ENCODE peak calls at places on chromosome 3, in seven cellular contexts. One of them, this sample, is unnamed.

GRCh38 chr3:4588410-4588809 is 95.3 kb downstream of the ITPR1 start:
- DNase-seq in IMR-90: peak; percentile 59
- DNase-seq in H1: no peak
- DNase-seq in neuronal stem cell: no peak
- DNase-seq in H9: no peak
- DNase-seq in trophoblast cell: no peak
- DNase-seq in mesenchymal stem cell: peak; percentile 77
- DNase-seq in this sample: no peak

GRCh38 chr3:104907507-104907906 is 459.2 kb upstream of the ALCAM start:
- DNase-seq in IMR-90: peak; percentile 90
- DNase-seq in H1: no peak
- DNase-seq in neuronal stem cell: no peak
- DNase-seq in H9: no peak
- DNase-seq in trophoblast cell: no peak
- DNase-seq in mesenchymal stem cell: peak; percentile 75
- DNase-seq in this sample: no peak

GRCh38 chr3:39705351-39705900 is 104.0 kb upstream of the MYRIP start:
- DNase-seq in IMR-90: no peak
- DNase-seq in H1: no peak
- DNase-seq in neuronal stem cell: no peak
- DNase-seq in H9: no peak
- DNase-seq in trophoblast cell: no peak
- DNase-seq in mesenchymal stem cell: no peak
- DNase-seq in this sample: no peak

GRCh38 chr3:197430502-197430901 is 125.3 kb downstream of the BDH1 start:
- DNase-seq in IMR-90: no peak
- DNase-seq in H1: no peak
- DNase-seq in neuronal stem cell: no peak
- DNase-seq in H9: no peak
- DNase-seq in trophoblast cell: no peak
- DNase-seq in mesenchymal stem cell: peak; percentile 35
- DNase-seq in this sample: no peak

GRCh38 chr3:190911382-190911781 is 48.9 kb upstream of the GMNC start:
- DNase-seq in IMR-90: no peak
- DNase-seq in H1: no peak
- DNase-seq in neuronal stem cell: peak; percentile 76
- DNase-seq in H9: no peak
- DNase-seq in trophoblast cell: no peak
- DNase-seq in mesenchymal stem cell: no peak
- DNase-seq in this sample: peak; percentile 72

GRCh38 chr3:33063651-33064051 is 33.3 kb downstream of the GLB1 start:
- DNase-seq in IMR-90: peak; percentile 23
- DNase-seq in H1: no peak
- DNase-seq in neuronal stem cell: no peak
- DNase-seq in H9: no peak
- DNase-seq in trophoblast cell: no peak
- DNase-seq in mesenchymal stem cell: no peak
- DNase-seq in this sample: no peak

GRCh38 chr3:130748520-130748919 is 1.9 kb upstream of the PIK3R4 start:
- DNase-seq in IMR-90: no peak
- DNase-seq in H1: no peak
- DNase-seq in neuronal stem cell: no peak
- DNase-seq in H9: no peak
- DNase-seq in trophoblast cell: no peak
- DNase-seq in mesenchymal stem cell: peak; percentile 18
- DNase-seq in this sample: no peak

GRCh38 chr3:134677196-134677986 is 26.6 kb upstream of the KY start:
- DNase-seq in IMR-90: no peak
- DNase-seq in H1: peak; percentile 79
- DNase-seq in neuronal stem cell: peak; percentile 8
- DNase-seq in H9: peak; percentile 84
- DNase-seq in trophoblast cell: no peak
- DNase-seq in mesenchymal stem cell: no peak
- DNase-seq in this sample: peak; percentile 76

GRCh38 chr3:38565339-38566214 is 69.4 kb downstream of the EXOG start:
- DNase-seq in IMR-90: no peak
- DNase-seq in H1: no peak
- DNase-seq in neuronal stem cell: no peak
- DNase-seq in H9: peak; percentile 14
- DNase-seq in trophoblast cell: no peak
- DNase-seq in mesenchymal stem cell: no peak
- DNase-seq in this sample: no peak

GRCh38 chr3:4772171-4772804 is 206.9 kb upstream of the BHLHE40 start:
- DNase-seq in IMR-90: peak; percentile 68
- DNase-seq in H1: no peak
- DNase-seq in neuronal stem cell: no peak
- DNase-seq in H9: no peak
- DNase-seq in trophoblast cell: no peak
- DNase-seq in mesenchymal stem cell: peak; percentile 24
- DNase-seq in this sample: no peak

GRCh38 chr3:136022518-136023263 is 57.2 kb downstream of the PPP2R3A start:
- DNase-seq in IMR-90: no peak
- DNase-seq in H1: no peak
- DNase-seq in neuronal stem cell: no peak
- DNase-seq in H9: no peak
- DNase-seq in trophoblast cell: no peak
- DNase-seq in mesenchymal stem cell: no peak
- DNase-seq in this sample: no peak

GRCh38 chr3:27311400-27311799 is 57.8 kb downstream of the NEK10 start:
- DNase-seq in IMR-90: peak; percentile 96
- DNase-seq in H1: no peak
- DNase-seq in neuronal stem cell: no peak
- DNase-seq in H9: peak; percentile 53
- DNase-seq in trophoblast cell: peak; percentile 90
- DNase-seq in mesenchymal stem cell: peak; percentile 94
- DNase-seq in this sample: peak; percentile 78

GRCh38 chr3:152458725-152459515 is 190.2 kb downstream of the MBNL1 start:
- DNase-seq in IMR-90: peak; percentile 29
- DNase-seq in H1: no peak
- DNase-seq in neuronal stem cell: no peak
- DNase-seq in H9: no peak
- DNase-seq in trophoblast cell: no peak
- DNase-seq in mesenchymal stem cell: peak; percentile 30
- DNase-seq in this sample: no peak

GRCh38 chr3:71579934-71580318 is 3.6 kb downstream of the FOXP1 start:
- DNase-seq in IMR-90: peak; percentile 57
- DNase-seq in H1: no peak
- DNase-seq in neuronal stem cell: no peak
- DNase-seq in H9: no peak
- DNase-seq in trophoblast cell: no peak
- DNase-seq in mesenchymal stem cell: peak; percentile 16
- DNase-seq in this sample: peak; percentile 32

GRCh38 chr3:24259901-24260512 is 234.6 kb downstream of the THRB start:
- DNase-seq in IMR-90: peak; percentile 22
- DNase-seq in H1: no peak
- DNase-seq in neuronal stem cell: no peak
- DNase-seq in H9: no peak
- DNase-seq in trophoblast cell: no peak
- DNase-seq in mesenchymal stem cell: peak; percentile 79
- DNase-seq in this sample: no peak

GRCh38 chr3:14413381-14414071 is 11.1 kb downstream of the SLC6A6 start:
- DNase-seq in IMR-90: peak; percentile 79
- DNase-seq in H1: no peak
- DNase-seq in neuronal stem cell: no peak
- DNase-seq in H9: no peak
- DNase-seq in trophoblast cell: no peak
- DNase-seq in mesenchymal stem cell: peak; percentile 64
- DNase-seq in this sample: peak; percentile 92

GRCh38 chr3:62277470-62277869 is 95.9 kb downstream of the FEZF2 start:
- DNase-seq in IMR-90: no peak
- DNase-seq in H1: no peak
- DNase-seq in neuronal stem cell: no peak
- DNase-seq in H9: no peak
- DNase-seq in trophoblast cell: no peak
- DNase-seq in mesenchymal stem cell: no peak
- DNase-seq in this sample: no peak

GRCh38 chr3:151925876-151926275 is 52.4 kb downstream of the SUCNR1 start:
- DNase-seq in IMR-90: peak; percentile 83
- DNase-seq in H1: no peak
- DNase-seq in neuronal stem cell: no peak
- DNase-seq in H9: no peak
- DNase-seq in trophoblast cell: peak; percentile 7
- DNase-seq in mesenchymal stem cell: peak; percentile 71
- DNase-seq in this sample: no peak

GRCh38 chr3:183937601-183938286 is 53.1 kb upstream of the PARL start:
- DNase-seq in IMR-90: no peak
- DNase-seq in H1: no peak
- DNase-seq in neuronal stem cell: no peak
- DNase-seq in H9: no peak
- DNase-seq in trophoblast cell: peak; percentile 85
- DNase-seq in mesenchymal stem cell: no peak
- DNase-seq in this sample: no peak

GRCh38 chr3:25344609-25345008 is 83.5 kb upstream of the RARB start:
- DNase-seq in IMR-90: no peak
- DNase-seq in H1: no peak
- DNase-seq in neuronal stem cell: no peak
- DNase-seq in H9: no peak
- DNase-seq in trophoblast cell: no peak
- DNase-seq in mesenchymal stem cell: no peak
- DNase-seq in this sample: no peak

GRCh38 chr3:141828487-141829284 is 47.8 kb upstream of the ATP1B3 start:
- DNase-seq in IMR-90: peak; percentile 3
- DNase-seq in H1: no peak
- DNase-seq in neuronal stem cell: no peak
- DNase-seq in H9: peak; percentile 31
- DNase-seq in trophoblast cell: peak; percentile 88
- DNase-seq in mesenchymal stem cell: no peak
- DNase-seq in this sample: no peak

GRCh38 chr3:177284383-177284881 is 87.2 kb upstream of the TBL1XR1 start:
- DNase-seq in IMR-90: peak; percentile 49
- DNase-seq in H1: peak; percentile 69
- DNase-seq in neuronal stem cell: no peak
- DNase-seq in H9: peak; percentile 94
- DNase-seq in trophoblast cell: peak; percentile 63
- DNase-seq in mesenchymal stem cell: peak; percentile 75
- DNase-seq in this sample: peak; percentile 97

GRCh38 chr3:192566706-192567290 is 160.5 kb downstream of the FGF12 start:
- DNase-seq in IMR-90: peak; percentile 84
- DNase-seq in H1: peak; percentile 75
- DNase-seq in neuronal stem cell: peak; percentile 56
- DNase-seq in H9: peak; percentile 70
- DNase-seq in trophoblast cell: peak; percentile 53
- DNase-seq in mesenchymal stem cell: peak; percentile 67
- DNase-seq in this sample: peak; percentile 66

GRCh38 chr3:10194328-10195071 is 29.8 kb downstream of the IRAK2 start:
- DNase-seq in IMR-90: no peak
- DNase-seq in H1: no peak
- DNase-seq in neuronal stem cell: no peak
- DNase-seq in H9: no peak
- DNase-seq in trophoblast cell: no peak
- DNase-seq in mesenchymal stem cell: peak; percentile 16
- DNase-seq in this sample: no peak

GRCh38 chr3:123755508-123755907 is 128.6 kb downstream of the MYLK start:
- DNase-seq in IMR-90: no peak
- DNase-seq in H1: peak; percentile 19
- DNase-seq in neuronal stem cell: no peak
- DNase-seq in H9: no peak
- DNase-seq in trophoblast cell: no peak
- DNase-seq in mesenchymal stem cell: no peak
- DNase-seq in this sample: no peak

GRCh38 chr3:140216249-140216648 is 281.3 kb downstream of the CLSTN2 start:
- DNase-seq in IMR-90: no peak
- DNase-seq in H1: no peak
- DNase-seq in neuronal stem cell: no peak
- DNase-seq in H9: no peak
- DNase-seq in trophoblast cell: no peak
- DNase-seq in mesenchymal stem cell: no peak
- DNase-seq in this sample: peak; percentile 28

GRCh38 chr3:134527037-134527436 is 41.2 kb downstream of the CEP63 start:
- DNase-seq in IMR-90: peak; percentile 18
- DNase-seq in H1: peak; percentile 72
- DNase-seq in neuronal stem cell: no peak
- DNase-seq in H9: peak; percentile 67
- DNase-seq in trophoblast cell: no peak
- DNase-seq in mesenchymal stem cell: no peak
- DNase-seq in this sample: peak; percentile 62

DNA sequence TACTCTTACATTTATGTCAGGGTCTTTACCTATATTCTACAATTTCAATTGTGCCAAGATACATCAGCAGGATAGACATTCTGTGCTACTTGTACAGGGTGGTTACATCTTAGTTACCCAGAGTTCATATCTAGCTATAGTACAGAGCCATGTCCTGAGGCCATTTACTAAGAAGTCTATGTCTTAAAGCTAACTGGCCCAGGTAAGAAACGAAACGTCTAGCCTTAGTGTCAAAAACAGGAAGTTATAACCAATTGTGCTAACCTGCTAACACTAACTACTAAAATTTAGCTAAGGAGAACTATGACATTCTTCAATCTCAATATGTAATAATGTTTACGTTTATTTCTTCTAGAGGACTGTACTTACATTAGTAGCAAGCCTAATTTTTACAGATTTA is 717.2 kb upstream of the UBE2E2 start:
- DNase-seq in IMR-90: no peak
- DNase-seq in H1: no peak
- DNase-seq in neuronal stem cell: no peak
- DNase-seq in H9: no peak
- DNase-seq in trophoblast cell: no peak
- DNase-seq in mesenchymal stem cell: no peak
- DNase-seq in this sample: no peak
- H2BK5ac ChIP-seq in IMR-90: no peak overlapping the region
- H2BK5ac ChIP-seq in H1: no peak overlapping the region
- H2BK5ac ChIP-seq in neuronal stem cell: no peak overlapping the region
- H2BK5ac ChIP-seq in H9: no peak overlapping the region
- H2BK5ac ChIP-seq in trophoblast cell: no peak overlapping the region
- H2BK5ac ChIP-seq in mesenchymal stem cell: no peak overlapping the region
- H2BK5ac ChIP-seq in this sample: no peak overlapping the region

GRCh38 chr3:18489939-18490338 is 64.8 kb upstream of the SATB1 start:
- DNase-seq in IMR-90: no peak
- DNase-seq in H1: no peak
- DNase-seq in neuronal stem cell: no peak
- DNase-seq in H9: no peak
- DNase-seq in trophoblast cell: no peak
- DNase-seq in mesenchymal stem cell: no peak
- DNase-seq in this sample: no peak

GRCh38 chr3:18499256-18499655 is 74.1 kb upstream of the SATB1 start:
- DNase-seq in IMR-90: no peak
- DNase-seq in H1: no peak
- DNase-seq in neuronal stem cell: no peak
- DNase-seq in H9: no peak
- DNase-seq in trophoblast cell: no peak
- DNase-seq in mesenchymal stem cell: no peak
- DNase-seq in this sample: no peak

GRCh38 chr3:18494251-18494650 is 69.1 kb upstream of the SATB1 start:
- DNase-seq in IMR-90: no peak
- DNase-seq in H1: no peak
- DNase-seq in neuronal stem cell: no peak
- DNase-seq in H9: no peak
- DNase-seq in trophoblast cell: no peak
- DNase-seq in mesenchymal stem cell: no peak
- DNase-seq in this sample: peak; percentile 80
- H2BK120ac ChIP-seq in IMR-90: no peak overlapping the region
- H2BK120ac ChIP-seq in H1: no peak overlapping the region
- H2BK120ac ChIP-seq in neuronal stem cell: no peak overlapping the region
- H2BK120ac ChIP-seq in H9: no peak overlapping the region
- H2BK120ac ChIP-seq in trophoblast cell: no peak overlapping the region
- H2BK120ac ChIP-seq in mesenchymal stem cell: no peak overlapping the region
- H2BK120ac ChIP-seq in this sample: no peak overlapping the region

GRCh38 chr3:88408935-88409334 is 259.2 kb downstream of the C3orf38 start:
- DNase-seq in IMR-90: no peak
- DNase-seq in H1: no peak
- DNase-seq in neuronal stem cell: no peak
- DNase-seq in H9: no peak
- DNase-seq in trophoblast cell: no peak
- DNase-seq in mesenchymal stem cell: no peak
- DNase-seq in this sample: no peak
- H2BK5ac ChIP-seq in IMR-90: no peak overlapping the region
- H2BK5ac ChIP-seq in H1: no peak overlapping the region
- H2BK5ac ChIP-seq in neuronal stem cell: no peak overlapping the region
- H2BK5ac ChIP-seq in H9: no peak overlapping the region
- H2BK5ac ChIP-seq in trophoblast cell: no peak overlapping the region
- H2BK5ac ChIP-seq in mesenchymal stem cell: no peak overlapping the region
- H2BK5ac ChIP-seq in this sample: no peak overlapping the region

GRCh38 chr3:73734376-73734775 is 109.6 kb upstream of the PDZRN3 start:
- DNase-seq in IMR-90: no peak
- DNase-seq in H1: no peak
- DNase-seq in neuronal stem cell: no peak
- DNase-seq in H9: no peak
- DNase-seq in trophoblast cell: no peak
- DNase-seq in mesenchymal stem cell: no peak
- DNase-seq in this sample: no peak
- H2BK120ac ChIP-seq in IMR-90: no peak overlapping the region
- H2BK120ac ChIP-seq in H1: no peak overlapping the region
- H2BK120ac ChIP-seq in neuronal stem cell: no peak overlapping the region
- H2BK120ac ChIP-seq in H9: no peak overlapping the region
- H2BK120ac ChIP-seq in trophoblast cell: no peak overlapping the region
- H2BK120ac ChIP-seq in mesenchymal stem cell: no peak overlapping the region
- H2BK120ac ChIP-seq in this sample: no peak overlapping the region

This sample was measured in mesendoderm.